ENCODE peak calls at places on chromosome 21, in nine cellular contexts. One of them, this sample, is unnamed.

GRCh38 chr21:44067011-44067839 is 40.0 kb upstream of the PWP2 start:
- DNase-seq in colonic mucosa: no peak
- DNase-seq in HFFc6: no peak
- DNase-seq in MCF 10A: no peak
- DNase-seq in AG10803: no peak
- DNase-seq in tibial nerve: no peak
- DNase-seq in dorsolateral prefrontal cortex: no peak
- DNase-seq in endodermal cell: no peak
- DNase-seq in H9: no peak
- DNase-seq in this sample: no peak

GRCh38 chr21:45041351-45041805 is 33.0 kb upstream of the ADARB1 start:
- DNase-seq in HFFc6: peak; percentile 4
- DNase-seq in H9: no peak
- DNase-seq in endodermal cell: no peak
- DNase-seq in MCF 10A: peak; percentile 73
- DNase-seq in tibial nerve: peak; percentile 91
- DNase-seq in dorsolateral prefrontal cortex: no peak
- DNase-seq in colonic mucosa: peak; percentile 54
- DNase-seq in AG10803: peak; percentile 96
- DNase-seq in this sample: peak; percentile 45

GRCh38 chr21:17989780-17990179 is 170.6 kb upstream of the C21orf91 start:
- DNase-seq in colonic mucosa: no peak
- DNase-seq in tibial nerve: no peak
- DNase-seq in endodermal cell: no peak
- DNase-seq in dorsolateral prefrontal cortex: no peak
- DNase-seq in MCF 10A: no peak
- DNase-seq in H9: no peak
- DNase-seq in AG10803: no peak
- DNase-seq in HFFc6: no peak
- DNase-seq in this sample: no peak

GRCh38 chr21:33981341-33982101 is 65.9 kb upstream of the ATP5PO start:
- DNase-seq in H9: no peak
- DNase-seq in endodermal cell: no peak
- DNase-seq in colonic mucosa: no peak
- DNase-seq in AG10803: no peak
- DNase-seq in dorsolateral prefrontal cortex: no peak
- DNase-seq in MCF 10A: no peak
- DNase-seq in tibial nerve: peak; percentile 37
- DNase-seq in HFFc6: no peak
- DNase-seq in this sample: no peak

GRCh38 chr21:26167593-26167992 is 3.0 kb downstream of the APP start:
- DNase-seq in H9: no peak
- DNase-seq in MCF 10A: no peak
- DNase-seq in colonic mucosa: no peak
- DNase-seq in endodermal cell: no peak
- DNase-seq in dorsolateral prefrontal cortex: no peak
- DNase-seq in AG10803: no peak
- DNase-seq in HFFc6: no peak
- DNase-seq in tibial nerve: no peak
- DNase-seq in this sample: no peak

GRCh38 chr21:27379381-27379780 is 412.5 kb upstream of the ADAMTS5 start:
- DNase-seq in MCF 10A: no peak
- DNase-seq in dorsolateral prefrontal cortex: no peak
- DNase-seq in HFFc6: no peak
- DNase-seq in tibial nerve: no peak
- DNase-seq in endodermal cell: no peak
- DNase-seq in H9: no peak
- DNase-seq in colonic mucosa: no peak
- DNase-seq in AG10803: no peak
- DNase-seq in this sample: no peak

GRCh38 chr21:46610018-46610701 is 5.3 kb upstream of the S100B start:
- DNase-seq in colonic mucosa: no peak
- DNase-seq in MCF 10A: no peak
- DNase-seq in tibial nerve: no peak
- DNase-seq in dorsolateral prefrontal cortex: no peak
- DNase-seq in HFFc6: no peak
- DNase-seq in AG10803: no peak
- DNase-seq in endodermal cell: no peak
- DNase-seq in H9: no peak
- DNase-seq in this sample: no peak

GRCh38 chr21:44880762-44881585 is 7.5 kb upstream of the PTTG1IP start:
- DNase-seq in endodermal cell: no peak
- DNase-seq in tibial nerve: peak; percentile 29
- DNase-seq in HFFc6: peak; percentile 59
- DNase-seq in colonic mucosa: no peak
- DNase-seq in MCF 10A: peak; percentile 18
- DNase-seq in AG10803: peak; percentile 83
- DNase-seq in dorsolateral prefrontal cortex: no peak
- DNase-seq in H9: no peak
- DNase-seq in this sample: no peak

GRCh38 chr21:44027607-44028286 is 15.6 kb downstream of the TRAPPC10 start:
- DNase-seq in MCF 10A: no peak
- DNase-seq in HFFc6: no peak
- DNase-seq in tibial nerve: no peak
- DNase-seq in AG10803: no peak
- DNase-seq in dorsolateral prefrontal cortex: no peak
- DNase-seq in colonic mucosa: no peak
- DNase-seq in endodermal cell: no peak
- DNase-seq in H9: no peak
- DNase-seq in this sample: no peak

GRCh38 chr21:45596704-45597318 is 46.7 kb upstream of the PCBP3 start:
- DNase-seq in endodermal cell: peak; percentile 94
- DNase-seq in MCF 10A: peak; percentile 69
- DNase-seq in AG10803: peak; percentile 29
- DNase-seq in HFFc6: no peak
- DNase-seq in colonic mucosa: peak; percentile 83
- DNase-seq in dorsolateral prefrontal cortex: peak; percentile 37
- DNase-seq in tibial nerve: peak; percentile 73
- DNase-seq in H9: peak; percentile 80
- DNase-seq in this sample: peak; percentile 86

GRCh38 chr21:26041441-26042180 is 129.0 kb downstream of the APP start:
- DNase-seq in colonic mucosa: no peak
- DNase-seq in H9: no peak
- DNase-seq in endodermal cell: no peak
- DNase-seq in AG10803: peak; percentile 60
- DNase-seq in MCF 10A: peak; percentile 76
- DNase-seq in dorsolateral prefrontal cortex: no peak
- DNase-seq in tibial nerve: no peak
- DNase-seq in HFFc6: peak; percentile 6
- DNase-seq in this sample: no peak

GRCh38 chr21:34695434-34695833 is 26.6 kb downstream of the CLIC6 start:
- DNase-seq in colonic mucosa: no peak
- DNase-seq in H9: no peak
- DNase-seq in endodermal cell: no peak
- DNase-seq in HFFc6: no peak
- DNase-seq in tibial nerve: no peak
- DNase-seq in MCF 10A: no peak
- DNase-seq in AG10803: no peak
- DNase-seq in dorsolateral prefrontal cortex: no peak
- DNase-seq in this sample: no peak

GRCh38 chr21:34894401-34894800 is 154.7 kb downstream of the RUNX1 start:
- DNase-seq in HFFc6: no peak
- DNase-seq in H9: no peak
- DNase-seq in endodermal cell: no peak
- DNase-seq in AG10803: no peak
- DNase-seq in tibial nerve: no peak
- DNase-seq in dorsolateral prefrontal cortex: no peak
- DNase-seq in MCF 10A: no peak
- DNase-seq in colonic mucosa: no peak
- DNase-seq in this sample: no peak

GRCh38 chr21:46182548-46183336 is 1.5 kb downstream of the SPATC1L start:
- DNase-seq in H9: peak; percentile 37
- DNase-seq in MCF 10A: no peak
- DNase-seq in endodermal cell: peak; percentile 64
- DNase-seq in dorsolateral prefrontal cortex: peak; percentile 25
- DNase-seq in tibial nerve: no peak
- DNase-seq in colonic mucosa: peak; percentile 20
- DNase-seq in AG10803: no peak
- DNase-seq in HFFc6: no peak
- DNase-seq in this sample: no peak

GRCh38 chr21:38121888-38122705 is 134.7 kb upstream of the KCNJ15 start:
- DNase-seq in endodermal cell: no peak
- DNase-seq in tibial nerve: no peak
- DNase-seq in dorsolateral prefrontal cortex: no peak
- DNase-seq in MCF 10A: peak; percentile 34
- DNase-seq in colonic mucosa: no peak
- DNase-seq in HFFc6: no peak
- DNase-seq in H9: no peak
- DNase-seq in AG10803: peak; percentile 20
- DNase-seq in this sample: no peak

GRCh38 chr21:38120984-38121855 is 135.6 kb upstream of the KCNJ15 start:
- DNase-seq in AG10803: no peak
- DNase-seq in tibial nerve: no peak
- DNase-seq in colonic mucosa: no peak
- DNase-seq in HFFc6: no peak
- DNase-seq in H9: no peak
- DNase-seq in MCF 10A: no peak
- DNase-seq in endodermal cell: no peak
- DNase-seq in dorsolateral prefrontal cortex: no peak
- DNase-seq in this sample: no peak

GRCh38 chr21:38123626-38124025 is 133.2 kb upstream of the KCNJ15 start:
- DNase-seq in dorsolateral prefrontal cortex: no peak
- DNase-seq in HFFc6: no peak
- DNase-seq in MCF 10A: no peak
- DNase-seq in H9: no peak
- DNase-seq in AG10803: no peak
- DNase-seq in tibial nerve: no peak
- DNase-seq in endodermal cell: no peak
- DNase-seq in colonic mucosa: no peak
- DNase-seq in this sample: no peak

GRCh38 chr21:38129711-38130110 is 127.1 kb upstream of the KCNJ15 start:
- DNase-seq in dorsolateral prefrontal cortex: no peak
- DNase-seq in HFFc6: no peak
- DNase-seq in MCF 10A: no peak
- DNase-seq in colonic mucosa: no peak
- DNase-seq in H9: no peak
- DNase-seq in endodermal cell: no peak
- DNase-seq in tibial nerve: no peak
- DNase-seq in AG10803: no peak
- DNase-seq in this sample: no peak

GRCh38 chr21:38126677-38127271 is 130.0 kb upstream of the KCNJ15 start:
- DNase-seq in AG10803: peak; percentile 31
- DNase-seq in colonic mucosa: peak; percentile 47
- DNase-seq in HFFc6: peak; percentile 11
- DNase-seq in dorsolateral prefrontal cortex: peak; percentile 36
- DNase-seq in tibial nerve: peak; percentile 61
- DNase-seq in endodermal cell: peak; percentile 92
- DNase-seq in H9: peak; percentile 78
- DNase-seq in MCF 10A: peak; percentile 78
- DNase-seq in this sample: peak; percentile 79
- TF ChIP-seq CTCF in AG10803: peak; percentile 86
- TF ChIP-seq CTCF in colonic mucosa: peak; percentile 63
- TF ChIP-seq CTCF in HFFc6: peak; percentile 85
- TF ChIP-seq CTCF in dorsolateral prefrontal cortex: peak; percentile 42
- TF ChIP-seq CTCF in tibial nerve: peak; percentile 32
- TF ChIP-seq CTCF in endodermal cell: peak; percentile 90
- TF ChIP-seq CTCF in H9: peak; percentile 88
- TF ChIP-seq CTCF in MCF 10A: peak; percentile 68
- TF ChIP-seq CTCF in this sample: peak; percentile 79

GRCh38 chr21:36122977-36123376 is 11.9 kb upstream of the CBR3 start:
- DNase-seq in MCF 10A: no peak
- DNase-seq in tibial nerve: no peak
- DNase-seq in dorsolateral prefrontal cortex: no peak
- DNase-seq in AG10803: no peak
- DNase-seq in H9: no peak
- DNase-seq in HFFc6: no peak
- DNase-seq in endodermal cell: no peak
- DNase-seq in colonic mucosa: no peak
- DNase-seq in this sample: no peak
- TF ChIP-seq CTCF in MCF 10A: peak; percentile 32
- TF ChIP-seq CTCF in tibial nerve: peak; percentile 51
- TF ChIP-seq CTCF in dorsolateral prefrontal cortex: no peak
- TF ChIP-seq CTCF in AG10803: peak; percentile 39
- TF ChIP-seq CTCF in H9: peak; percentile 64
- TF ChIP-seq CTCF in HFFc6: peak; percentile 78
- TF ChIP-seq CTCF in endodermal cell: peak; percentile 69
- TF ChIP-seq CTCF in colonic mucosa: no peak
- TF ChIP-seq CTCF in this sample: peak; percentile 33

GRCh38 chr21:42520628-42521253 is 7.1 kb downstream of the SLC37A1 start:
- DNase-seq in tibial nerve: no peak
- DNase-seq in dorsolateral prefrontal cortex: no peak
- DNase-seq in MCF 10A: no peak
- DNase-seq in H9: peak; percentile 63
- DNase-seq in colonic mucosa: no peak
- DNase-seq in HFFc6: no peak
- DNase-seq in endodermal cell: peak; percentile 80
- DNase-seq in AG10803: no peak
- DNase-seq in this sample: peak; percentile 58
- TF ChIP-seq CTCF in tibial nerve: no peak
- TF ChIP-seq CTCF in dorsolateral prefrontal cortex: no peak
- TF ChIP-seq CTCF in MCF 10A: no peak
- TF ChIP-seq CTCF in H9: peak; percentile 70
- TF ChIP-seq CTCF in colonic mucosa: no peak
- TF ChIP-seq CTCF in HFFc6: peak; percentile 54
- TF ChIP-seq CTCF in endodermal cell: peak; percentile 75
- TF ChIP-seq CTCF in AG10803: no peak
- TF ChIP-seq CTCF in this sample: peak; percentile 53

GRCh38 chr21:41861987-41862386 is 17.2 kb downstream of the PRDM15 start:
- DNase-seq in colonic mucosa: no peak
- DNase-seq in endodermal cell: peak; percentile 66
- DNase-seq in HFFc6: no peak
- DNase-seq in AG10803: no peak
- DNase-seq in MCF 10A: no peak
- DNase-seq in dorsolateral prefrontal cortex: no peak
- DNase-seq in tibial nerve: no peak
- DNase-seq in H9: peak; percentile 46
- DNase-seq in this sample: no peak
- TF ChIP-seq CTCF in colonic mucosa: no peak
- TF ChIP-seq CTCF in endodermal cell: peak; percentile 36
- TF ChIP-seq CTCF in HFFc6: peak; percentile 35
- TF ChIP-seq CTCF in AG10803: no peak
- TF ChIP-seq CTCF in MCF 10A: no peak
- TF ChIP-seq CTCF in dorsolateral prefrontal cortex: no peak
- TF ChIP-seq CTCF in tibial nerve: no peak
- TF ChIP-seq CTCF in H9: peak; percentile 31
- TF ChIP-seq CTCF in this sample: no peak

GRCh38 chr21:40454057-40454456 is 392.9 kb downstream of the DSCAM start:
- DNase-seq in dorsolateral prefrontal cortex: no peak
- DNase-seq in MCF 10A: no peak
- DNase-seq in tibial nerve: no peak
- DNase-seq in endodermal cell: no peak
- DNase-seq in H9: no peak
- DNase-seq in HFFc6: no peak
- DNase-seq in colonic mucosa: no peak
- DNase-seq in AG10803: no peak
- DNase-seq in this sample: no peak
- TF ChIP-seq CTCF in dorsolateral prefrontal cortex: no peak
- TF ChIP-seq CTCF in MCF 10A: no peak
- TF ChIP-seq CTCF in tibial nerve: no peak
- TF ChIP-seq CTCF in endodermal cell: no peak
- TF ChIP-seq CTCF in H9: no peak
- TF ChIP-seq CTCF in HFFc6: no peak
- TF ChIP-seq CTCF in colonic mucosa: no peak
- TF ChIP-seq CTCF in AG10803: no peak
- TF ChIP-seq CTCF in this sample: no peak

GRCh38 chr21:30468912-30469812 is 11.0 kb downstream of the KRTAP19-1 start:
- DNase-seq in MCF 10A: no peak
- DNase-seq in dorsolateral prefrontal cortex: no peak
- DNase-seq in endodermal cell: no peak
- DNase-seq in H9: no peak
- DNase-seq in AG10803: no peak
- DNase-seq in HFFc6: no peak
- DNase-seq in colonic mucosa: no peak
- DNase-seq in tibial nerve: no peak
- DNase-seq in this sample: peak; percentile 48

GRCh38 chr21:30463713-30464112 is 16.5 kb downstream of the KRTAP19-1 start:
- DNase-seq in dorsolateral prefrontal cortex: no peak
- DNase-seq in AG10803: no peak
- DNase-seq in H9: no peak
- DNase-seq in tibial nerve: no peak
- DNase-seq in endodermal cell: peak; percentile 48
- DNase-seq in colonic mucosa: no peak
- DNase-seq in HFFc6: no peak
- DNase-seq in MCF 10A: peak; percentile 29
- DNase-seq in this sample: no peak
- TF ChIP-seq CTCF in dorsolateral prefrontal cortex: no peak
- TF ChIP-seq CTCF in AG10803: peak; percentile 15
- TF ChIP-seq CTCF in H9: peak; percentile 78
- TF ChIP-seq CTCF in tibial nerve: no peak
- TF ChIP-seq CTCF in endodermal cell: peak; percentile 83
- TF ChIP-seq CTCF in colonic mucosa: no peak
- TF ChIP-seq CTCF in HFFc6: peak; percentile 68
- TF ChIP-seq CTCF in MCF 10A: peak; percentile 53
- TF ChIP-seq CTCF in this sample: peak; percentile 42